ENCODE peak calls at places on chromosomes 16 and 17, in six cellular contexts. E, C, O, Y, I and M are unnamed samples.
A peak's percentile ranks its signal among the peaks of the same experiment; 100 is the strongest.

GRCh38 chr17:52419256-52419655 is 260.7 kb upstream of the CA10 start:
- DNase-seq in O (no peak), E (no peak), C (no peak), I (no peak), Y (no peak), M (no peak)

GRCh38 chr16:2157480-2158261 is 2.1 kb downstream of the TRAF7 start:
- DNase-seq in Y (no peak), C (no peak), E (no peak), O (no peak), I (peak; percentile 70), M (no peak)

GRCh38 chr17:47192549-47192948 is 3.5 kb upstream of the CDC27 start:
- DNase-seq in C (no peak), O (no peak), I (no peak), E (no peak), Y (no peak), M (no peak)

GRCh38 chr17:28929769-28930168 is 21.5 kb downstream of the PHF12 start:
- DNase-seq in O (no peak), I (no peak), C (no peak), E (no peak), Y (no peak), M (no peak)

GRCh38 chr17:38400286-38400685 is 28.0 kb upstream of the ARHGAP23 start:
- DNase-seq in Y (no peak), I (no peak), C (no peak), O (no peak), E (no peak), M (no peak)

GRCh38 chr17:76247304-76247703 is 7.0 kb upstream of the RNF157 start:
- DNase-seq in I (no peak), Y (no peak), E (no peak), O (no peak), C (no peak), M (no peak)

GRCh38 chr17:20142268-20142667 is 133.1 kb downstream of the SPECC1 start:
- DNase-seq in C (no peak), I (no peak), O (no peak), E (no peak), Y (no peak), M (no peak)

GRCh38 chr16:21301895-21302291 is 23.8 kb upstream of the CRYM start:
- DNase-seq in C (no peak), O (no peak), Y (peak; percentile 5), I (no peak), E (no peak), M (no peak)

GRCh38 chr16:4548124-4548523 is 8.0 kb upstream of the C16orf96 start:
- DNase-seq in O (no peak), C (no peak), E (no peak), Y (no peak), I (no peak), M (no peak)

GRCh38 chr16:27315333-27316037 is 1.7 kb downstream of the IL4R start:
- DNase-seq in Y (peak; percentile 56), I (peak; percentile 57), C (peak; percentile 46), E (peak; percentile 99), O (peak; percentile 65), M (peak; percentile 75)

GRCh38 chr17:75634754-75635609 is 1.7 kb downstream of the SMIM5 start:
- DNase-seq in C (no peak), O (no peak), Y (no peak), I (no peak), E (no peak), M (no peak)

GRCh38 chr16:84084570-84085270 is 32.0 kb downstream of the MBTPS1 start:
- DNase-seq in Y (peak; percentile 84), I (peak; percentile 74), C (peak; percentile 39), E (peak; percentile 45), O (peak; percentile 84), M (peak; percentile 34)

GRCh38 chr16:75644240-75645012 is 3.0 kb downstream of the KARS1 start:
- DNase-seq in E (no peak), Y (peak; percentile 26), I (no peak), C (no peak), O (no peak), M (no peak)

GRCh38 chr17:14398766-14399165 is 97.9 kb downstream of the HS3ST3B1 start:
- DNase-seq in Y (no peak), C (no peak), E (no peak), I (no peak), O (no peak), M (no peak)

DNA sequence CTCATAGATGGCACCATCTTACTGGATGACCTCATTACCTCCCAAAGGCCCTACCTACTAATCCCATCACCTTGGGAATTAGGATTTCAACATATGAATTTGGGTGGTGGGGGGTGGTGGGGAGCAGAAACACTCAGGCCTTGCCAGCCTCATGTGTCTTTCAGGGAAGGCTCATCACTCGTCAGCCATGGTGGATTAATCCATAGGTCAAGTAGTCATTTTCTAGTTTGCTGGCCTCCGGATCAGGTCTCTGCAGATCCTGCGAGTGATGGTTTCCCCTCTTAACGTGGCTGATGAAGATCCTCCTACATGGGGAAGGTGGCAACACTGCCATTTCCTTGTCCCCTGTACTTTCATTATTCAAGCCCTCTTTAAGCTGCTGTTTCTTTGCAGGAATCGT is 101.1 kb downstream of the CLEC16A start:
- DNase-seq in Y (no peak), E (no peak), I (no peak), C (no peak), O (no peak), M (no peak)
- H3K27ac ChIP-seq in Y (no peak overlapping the region), E (no peak overlapping the region), I (no peak overlapping the region), C (no peak overlapping the region), O (peak overlapping the region; percentile 84), M (no peak overlapping the region)

DNA sequence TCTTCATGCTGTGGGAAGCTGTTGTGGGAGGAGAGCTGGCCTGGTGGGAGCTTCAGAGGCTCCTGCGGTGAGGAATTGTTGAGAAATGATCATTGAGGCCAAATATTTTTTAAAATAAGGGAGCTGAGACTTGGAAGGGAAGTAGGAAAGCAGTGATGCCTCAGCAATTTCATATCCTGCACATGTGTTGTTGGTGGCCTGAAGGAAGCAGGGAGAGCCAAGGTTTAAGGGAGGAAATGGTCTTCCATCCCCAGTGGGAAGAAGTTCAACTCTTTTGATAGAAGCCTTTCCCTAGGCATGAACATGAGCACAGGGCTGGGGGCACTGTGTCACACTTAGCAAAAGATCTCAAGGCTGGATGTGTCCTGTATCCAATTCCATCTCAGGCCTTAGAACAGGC is at the start of gene CCL14:
- DNase-seq in C (no peak), Y (no peak), E (no peak), O (no peak), I (no peak), M (no peak)
- H3K27ac ChIP-seq in C (peak within 1 kb of the TSS; percentile 41), Y (no peak within 1 kb of the TSS), E (no peak within 1 kb of the TSS), O (no peak within 1 kb of the TSS), I (no peak within 1 kb of the TSS), M (no peak within 1 kb of the TSS)

GRCh38 chr17:57311281-57312216 is 55.2 kb downstream of the MSI2 start:
- DNase-seq in I (peak; percentile 88), E (no peak), C (no peak), O (no peak), Y (no peak), M (no peak)
- H3K27ac ChIP-seq in I (peak overlapping the region; percentile 45), E (no peak overlapping the region), C (no peak overlapping the region), O (no peak overlapping the region), Y (no peak overlapping the region), M (no peak overlapping the region)

GRCh38 chr16:6905601-6906000 is 427.0 kb upstream of the RBFOX1 start:
- DNase-seq in I (no peak), C (no peak), E (no peak), Y (no peak), O (no peak), M (no peak)
- H3K27ac ChIP-seq in I (no peak overlapping the region), C (no peak overlapping the region), E (no peak overlapping the region), Y (no peak overlapping the region), O (no peak overlapping the region), M (no peak overlapping the region)

DNA sequence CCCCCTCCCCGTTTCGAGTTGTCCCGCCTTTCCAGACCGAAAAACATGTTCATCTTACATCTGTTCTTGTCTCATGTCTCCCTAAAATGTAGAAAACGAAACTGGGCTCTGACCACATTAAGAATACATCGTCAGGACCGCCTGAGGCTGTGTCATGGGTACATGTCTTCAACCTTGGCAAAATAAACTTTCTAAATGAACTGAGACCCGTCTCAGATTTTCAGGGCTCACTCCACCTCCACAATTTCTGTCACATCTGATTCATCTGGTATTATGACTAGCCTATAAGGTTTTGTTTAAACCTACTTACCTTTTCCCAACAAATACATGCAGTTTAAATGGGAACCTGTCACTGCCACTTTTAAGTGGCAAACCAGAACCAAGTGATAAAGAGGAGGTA is 621 bp downstream of the SDR42E1 start:
- DNase-seq in C (no peak), O (no peak), E (no peak), I (no peak), Y (no peak), M (no peak)
- H3K27ac ChIP-seq in C (no peak overlapping the region), O (no peak overlapping the region), E (no peak overlapping the region), I (no peak overlapping the region), Y (no peak overlapping the region), M (peak overlapping the region; percentile 33)

GRCh38 chr16:85381738-85382592 is 231.2 kb upstream of the GSE1 start:
- DNase-seq in E (no peak), Y (peak; percentile 65), C (no peak), I (no peak), O (no peak), M (no peak)
- H3K27ac ChIP-seq in E (no peak overlapping the region), Y (peak overlapping the region; percentile 7), C (no peak overlapping the region), I (no peak overlapping the region), O (peak overlapping the region; percentile 57), M (no peak overlapping the region)

GRCh38 chr17:49386373-49386772 is 24.3 kb upstream of the ZNF652 start:
- DNase-seq in I (no peak), Y (no peak), C (no peak), E (no peak), O (no peak), M (no peak)

GRCh38 chr17:49390548-49391324 is 23.9 kb downstream of the PHB1 start:
- DNase-seq in I (peak; percentile 59), E (peak; percentile 86), O (no peak), C (peak; percentile 10), Y (no peak), M (no peak)

GRCh38 chr17:49388290-49388640 is 26.2 kb upstream of the ZNF652 start:
- DNase-seq in C (no peak), I (no peak), Y (no peak), E (no peak), O (no peak), M (no peak)

GRCh38 chr17:49387374-49388289 is 25.6 kb upstream of the ZNF652 start:
- DNase-seq in O (no peak), Y (no peak), C (no peak), I (no peak), E (no peak), M (no peak)

GRCh38 chr17:49388692-49389513 is 25.8 kb downstream of the PHB1 start:
- DNase-seq in Y (no peak), E (no peak), O (no peak), C (no peak), I (no peak), M (no peak)
- H3K27ac ChIP-seq in Y (no peak overlapping the region), E (peak overlapping the region; percentile 50), O (no peak overlapping the region), C (no peak overlapping the region), I (no peak overlapping the region), M (no peak overlapping the region)